ENCODE peak calls at places on chromosomes 7 and 10, in five cellular contexts. U is activated CD8-positive, alpha-beta T cell treated with anti-CD3 and anti-CD28 coated beads for 36 hours; D is osteocyte; M is upper lobe of right lung; R is right lobe of liver. T is an unnamed sample.

GRCh38 chr7:5621776-5622175 is 159.7 kb downstream of the RNF216 start:
- DNase-seq in M (no peak), D (no peak), U (no peak), R (no peak), T (no peak)

GRCh38 chr10:79359816-79360498 is 12.7 kb downstream of the PPIF start:
- DNase-seq in D (peak), U (no peak), R (peak), M (no peak), T (no peak)

GRCh38 chr7:1995426-1995825 is 237.3 kb downstream of the MAD1L1 start:
- DNase-seq in D (no peak), R (no peak), M (no peak), U (no peak), T (no peak)

GRCh38 chr10:17123062-17123661 is 6.4 kb downstream of the CUBN start:
- DNase-seq in R (no peak), M (no peak), D (no peak), U (no peak), T (no peak)

GRCh38 chr10:76444034-76444800 is 1012.8 kb downstream of the LRMDA start:
- DNase-seq in M (no peak), U (no peak), R (no peak), D (no peak), T (no peak)

GRCh38 chr7:109963741-109964140 is 1127.2 kb upstream of the LRRN3 start:
- DNase-seq in R (no peak), M (no peak), U (no peak), D (no peak), T (no peak)

GRCh38 chr10:36766921-36767320 is 358.5 kb upstream of the ANKRD30A start:
- DNase-seq in M (no peak), U (no peak), D (no peak), R (no peak), T (no peak)

GRCh38 chr7:151134743-151135524 is 32.6 kb downstream of the GBX1 start:
- DNase-seq in U (no peak), R (peak), M (peak), D (no peak), T (no peak)

DNA sequence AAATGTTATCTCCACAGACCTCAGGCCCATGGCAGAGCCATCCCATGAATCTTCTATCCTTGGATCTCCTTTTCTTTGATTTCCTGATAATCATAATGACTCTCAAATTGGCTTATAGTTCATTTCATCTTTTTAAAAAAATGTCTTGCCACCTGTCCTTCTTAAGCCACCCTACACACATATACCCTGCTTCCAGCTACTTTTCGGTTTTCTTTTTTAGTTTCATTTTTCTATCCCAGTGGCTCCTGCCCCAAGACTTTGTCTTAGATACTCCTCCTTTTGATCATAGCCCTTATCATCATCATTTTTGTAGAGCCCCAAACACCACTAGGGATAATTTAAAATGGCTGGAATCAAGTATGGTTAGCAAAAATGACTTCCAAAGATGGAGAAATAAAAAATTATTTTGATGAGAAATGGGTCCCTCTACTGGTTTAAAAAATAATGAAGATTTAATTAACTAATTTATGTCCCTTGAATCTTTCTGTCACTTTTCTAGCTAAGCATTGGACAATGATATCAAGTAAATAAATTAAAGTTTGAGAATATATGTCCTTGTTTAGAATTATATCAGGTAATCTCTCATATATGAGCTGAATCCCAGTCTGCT is 277.3 kb upstream of the SEMA3D start:
- DNase-seq in D (no peak), R (no peak), M (no peak), U (no peak), T (peak)
- TF ChIP-seq CTCF in D (peak), R (peak), M (peak), U (no peak), T (peak)

GRCh38 chr7:116717137-116717536 is 45.1 kb downstream of the MET start:
- DNase-seq in U (no peak), M (no peak), D (no peak), R (no peak), T (no peak)

GRCh38 chr7:116711790-116712189 is 39.8 kb downstream of the MET start:
- DNase-seq in U (no peak), R (no peak), D (no peak), M (no peak), T (no peak)

GRCh38 chr7:116713500-116713899 is 41.5 kb downstream of the MET start:
- DNase-seq in U (no peak), R (no peak), M (no peak), D (no peak), T (no peak)

GRCh38 chr7:116713918-116714317 is 41.9 kb downstream of the MET start:
- DNase-seq in U (no peak), R (no peak), D (no peak), M (no peak), T (no peak)

DNA sequence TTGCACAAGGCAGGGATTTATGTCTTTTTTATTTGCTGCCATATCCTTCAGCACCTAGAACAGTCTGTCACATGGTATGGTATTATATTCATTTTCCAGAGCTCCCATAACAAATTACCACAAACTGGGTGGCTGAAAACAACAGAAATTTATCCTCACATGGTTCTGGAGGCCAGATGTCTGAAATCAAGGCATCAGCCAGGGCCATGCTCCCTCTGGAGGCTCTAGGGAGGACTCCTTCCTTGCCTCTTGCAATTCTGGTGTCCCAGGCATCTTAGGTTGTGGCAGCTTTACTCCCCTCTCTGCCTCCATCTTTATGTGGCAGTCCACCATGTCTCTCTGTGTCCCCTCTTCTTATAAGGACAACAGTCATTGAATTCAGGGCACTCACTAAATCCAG is 43.1 kb downstream of the MET start:
- DNase-seq in D (no peak), R (no peak), M (no peak), U (no peak), T (no peak)
- TF ChIP-seq CTCF in D (no peak), R (no peak), M (no peak), U (no peak), T (no peak)

GRCh38 chr10:74991435-74991834 is 120.0 kb upstream of the SAMD8 start:
- DNase-seq in U (peak), D (no peak), R (no peak), M (no peak), T (peak)
- TF ChIP-seq CTCF in U (peak), D (peak), R (peak), M (peak), T (peak)

GRCh38 chr7:100965723-100966541 is 3.4 kb upstream of the MUC12 start:
- DNase-seq in U (peak), M (peak), R (peak), D (peak), T (peak)

GRCh38 chr7:100968031-100968430 is 1.3 kb upstream of the MUC12 start:
- DNase-seq in M (no peak), R (no peak), D (no peak), U (no peak), T (no peak)

GRCh38 chr7:100967292-100967863 is 2.0 kb upstream of the MUC12 start:
- DNase-seq in M (no peak), U (no peak), D (no peak), R (no peak), T (no peak)

GRCh38 chr7:100965051-100965722 is 4.2 kb upstream of the MUC12 start:
- DNase-seq in M (no peak), D (no peak), U (no peak), R (no peak), T (no peak)

DNA sequence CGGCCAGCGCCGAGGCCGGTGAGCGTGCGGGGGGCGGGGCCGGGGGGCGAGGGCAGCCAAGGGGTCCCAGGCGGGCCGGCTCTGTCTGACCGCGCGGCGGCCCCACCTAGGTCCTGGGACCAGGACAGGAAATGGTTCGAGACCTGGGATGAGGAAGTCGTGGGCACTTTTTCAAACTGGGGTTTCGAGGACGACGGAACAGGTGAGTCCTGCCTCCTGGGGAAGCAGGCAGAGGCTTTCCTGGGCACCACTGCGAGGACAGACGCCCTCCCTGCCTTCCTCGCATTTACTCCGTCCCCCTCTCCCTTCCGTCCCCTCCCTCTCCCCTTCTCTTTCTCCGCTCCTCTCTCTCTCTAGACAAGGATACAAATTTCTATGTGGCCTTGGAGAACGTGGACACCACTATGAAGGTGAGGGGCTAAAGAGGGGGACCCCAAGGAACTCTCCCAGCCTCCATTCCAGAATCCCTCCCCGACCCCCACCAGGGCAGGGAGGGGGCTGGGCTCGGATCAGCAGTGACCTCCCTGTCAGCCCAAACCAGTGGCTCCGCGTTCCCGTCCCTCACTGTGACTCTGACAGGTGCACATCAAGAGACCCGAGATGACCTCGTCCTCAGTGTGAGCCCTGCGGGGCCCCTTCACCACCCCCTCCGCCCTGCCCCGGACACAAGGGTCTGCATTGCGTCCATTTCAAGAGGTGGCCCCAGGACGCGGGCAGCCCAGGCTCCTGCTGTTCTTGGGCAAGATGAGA is 2.6 kb upstream of the MUC12 start:
- DNase-seq in D (peak), U (no peak), M (peak), R (peak), T (no peak)
- TF ChIP-seq CTCF in D (no peak), U (peak), M (no peak), R (no peak), T (no peak)